ENCODE peak calls at places on chromosome X, in ten cellular contexts. Q is breast epithelium, K is right lobe of liver, H is upper lobe of right lung, F is body of pancreas, I is heart right ventricle, G is GM13977, S is fibroblast of lung, D is nephron progenitor cell, E is brain microvascular endothelial cell. M is an unnamed sample.

GRCh38 chrX:107135076-107135964 is 16.7 kb upstream of the RBM41 start:
- DNase-seq in I (no peak), S (peak; percentile 73), E (peak; percentile 44), K (no peak), Q (no peak), D (no peak), F (no peak), G (no peak), H (no peak), M (no peak)

GRCh38 chrX:19650996-19651395 is 135.7 kb upstream of the MAP3K15 start:
- DNase-seq in K (no peak), I (no peak), Q (no peak), G (no peak), E (no peak), F (no peak), D (no peak), H (no peak), S (no peak), M (no peak)

GRCh38 chrX:85244411-85245210 is 820 bp downstream of the ZNF711 start:
- DNase-seq in G (peak; percentile 31), D (peak; percentile 51), K (no peak), H (peak; percentile 46), I (no peak), Q (no peak), E (no peak), S (peak; percentile 41), F (peak; percentile 2), M (no peak)

GRCh38 chrX:21225643-21226042 is 148.6 kb upstream of the CNKSR2 start:
- DNase-seq in G (no peak), E (no peak), K (no peak), F (no peak), H (no peak), I (no peak), Q (no peak), D (no peak), S (peak; percentile 1), M (no peak)

GRCh38 chrX:118347131-118347530 is 1.2 kb downstream of the WDR44 start:
- DNase-seq in D (no peak), I (no peak), G (no peak), S (peak; percentile 76), F (peak; percentile 4), H (no peak), Q (no peak), K (no peak), E (peak; percentile 53), M (no peak)

GRCh38 chrX:49986058-49986457 is 63.7 kb downstream of the CLCN5 start:
- DNase-seq in I (no peak), D (no peak), G (no peak), S (no peak), K (no peak), H (no peak), F (no peak), E (no peak), Q (no peak), M (no peak)

GRCh38 chrX:81996166-81996565 is 794.3 kb downstream of the SH3BGRL start:
- DNase-seq in K (no peak), F (no peak), S (no peak), I (no peak), Q (no peak), E (no peak), H (no peak), D (no peak), G (no peak), M (no peak)

GRCh38 chrX:101729986-101730385 is 70.3 kb upstream of the ARMCX2 start:
- DNase-seq in D (no peak), S (no peak), K (no peak), Q (no peak), G (no peak), E (no peak), H (no peak), I (no peak), F (no peak), M (no peak)

GRCh38 chrX:7083468-7084396 is 63.8 kb upstream of the STS start:
- DNase-seq in F (peak; percentile 26), K (no peak), Q (no peak), D (no peak), I (no peak), E (peak; percentile 95), G (peak; percentile 51), H (no peak), S (peak; percentile 99), M (peak; percentile 38)

GRCh38 chrX:18877472-18877871 is 106.4 kb downstream of the PHKA2 start:
- DNase-seq in E (no peak), S (no peak), K (no peak), G (no peak), F (no peak), I (no peak), D (no peak), Q (no peak), H (no peak), M (no peak)

GRCh38 chrX:22603060-22603459 is 330.3 kb downstream of the CBLL2 start:
- DNase-seq in Q (no peak), E (no peak), S (no peak), D (no peak), K (no peak), F (peak; percentile 49), G (no peak), H (no peak), I (no peak), M (no peak)

GRCh38 chrX:2863646-2864045 is 34.9 kb downstream of the GYG2 start:
- DNase-seq in E (no peak), D (no peak), S (peak; percentile 50), K (no peak), I (no peak), F (no peak), G (no peak), Q (no peak), H (no peak), M (no peak)

GRCh38 chrX:110146521-110146920 is 143.6 kb downstream of the TMEM164 start:
- DNase-seq in S (peak; percentile 20), K (peak; percentile 43), Q (no peak), G (peak; percentile 51), E (peak; percentile 15), H (no peak), I (peak; percentile 20), F (peak; percentile 25), D (peak; percentile 53), M (peak; percentile 35)

GRCh38 chrX:20666316-20666715 is 399.6 kb upstream of the RPS6KA3 start:
- DNase-seq in S (no peak), Q (no peak), H (no peak), K (no peak), G (no peak), E (no peak), D (no peak), I (no peak), F (no peak), M (no peak)

GRCh38 chrX:69216911-69217310 is 51.7 kb upstream of the PJA1 start:
- DNase-seq in F (no peak), S (no peak), G (no peak), I (no peak), D (no peak), Q (no peak), K (no peak), E (no peak), H (peak; percentile 76), M (no peak)

GRCh38 chrX:42738552-42738951 is 39.4 kb downstream of the PPP1R2C start:
- DNase-seq in K (no peak), I (no peak), G (no peak), S (no peak), F (no peak), H (no peak), D (no peak), E (no peak), Q (no peak), M (no peak)

GRCh38 chrX:42740456-42740855 is 37.5 kb downstream of the PPP1R2C start:
- DNase-seq in Q (no peak), D (no peak), F (no peak), S (no peak), K (no peak), E (no peak), H (no peak), G (no peak), I (no peak), M (no peak)

GRCh38 chrX:42739258-42739657 is 38.7 kb downstream of the PPP1R2C start:
- DNase-seq in K (no peak), S (peak; percentile 8), G (no peak), Q (no peak), D (no peak), F (peak; percentile 33), E (no peak), H (no peak), I (no peak), M (no peak)

GRCh38 chrX:42739771-42740170 is 38.2 kb downstream of the PPP1R2C start:
- DNase-seq in G (no peak), I (no peak), S (no peak), E (no peak), Q (no peak), H (no peak), K (no peak), D (no peak), F (no peak), M (no peak)
- TF ChIP-seq CTCF in G (no peak), I (no peak), S (no peak), E (no peak), Q (no peak), H (no peak), K (no peak), D (no peak), F (no peak), M (no peak)

DNA sequence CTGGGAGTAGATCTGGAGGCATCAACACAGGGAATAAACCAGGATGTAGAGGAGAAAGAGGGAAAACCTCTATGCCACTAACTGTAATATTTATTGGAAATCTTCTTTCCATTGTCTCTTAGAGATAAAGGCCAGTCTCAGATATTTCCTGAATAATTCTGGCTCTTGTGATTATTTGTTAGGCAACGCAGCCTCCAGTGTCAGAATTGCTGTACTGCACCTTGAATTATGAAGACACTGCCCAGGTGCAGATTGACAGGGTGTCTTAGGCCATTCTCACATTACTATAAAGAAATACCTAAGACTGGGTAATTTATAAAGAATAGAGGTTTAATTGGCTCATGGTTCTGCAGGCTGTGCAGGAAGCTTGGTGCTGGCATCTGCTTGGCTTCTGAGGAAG is 100.7 kb upstream of the ZDHHC15 start:
- DNase-seq in H (no peak), E (no peak), F (no peak), Q (no peak), S (no peak), I (no peak), K (no peak), G (no peak), D (no peak), M (no peak)
- TF ChIP-seq CTCF in H (peak; percentile 21), E (peak; percentile 10), F (no peak), Q (no peak), S (no peak), I (peak; percentile 12), K (no peak), G (peak; percentile 10), D (peak; percentile 18), M (no peak)

DNA sequence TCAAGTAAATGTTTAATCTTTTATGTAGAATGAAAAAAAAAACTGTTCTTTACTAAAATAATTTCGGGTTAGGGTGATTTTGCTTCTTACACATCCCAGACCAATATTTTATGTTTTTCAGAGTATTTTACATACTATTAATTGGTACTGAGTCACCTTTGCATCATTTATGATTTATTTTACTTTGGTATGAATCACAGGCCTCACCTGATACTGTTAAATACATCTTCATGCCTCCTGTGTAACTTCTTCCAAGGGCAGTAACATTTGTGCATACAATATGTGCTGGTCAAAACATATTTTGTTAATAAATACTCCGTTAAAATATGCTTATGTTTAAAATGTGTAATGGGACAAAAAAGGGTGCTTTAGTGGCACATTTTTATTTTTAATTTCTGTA is 529.6 kb downstream of the ZNF674 start:
- DNase-seq in S (no peak), G (no peak), F (no peak), E (no peak), K (no peak), D (no peak), I (no peak), H (no peak), Q (no peak), M (no peak)
- TF ChIP-seq CTCF in S (no peak), G (no peak), F (no peak), E (no peak), K (no peak), D (no peak), I (no peak), H (no peak), Q (no peak), M (no peak)

GRCh38 chrX:16743604-16744325 is 24.4 kb downstream of the SYAP1 start:
- DNase-seq in H (no peak), G (no peak), I (no peak), Q (no peak), K (peak; percentile 69), F (no peak), D (no peak), S (peak; percentile 90), E (peak; percentile 73), M (no peak)
- TF ChIP-seq CTCF in H (no peak), G (no peak), I (no peak), Q (no peak), K (peak; percentile 29), F (no peak), D (no peak), S (no peak), E (peak; percentile 79), M (no peak)